ENCODE peak calls at places on chromosomes 4 and X, in five cellular contexts. S is stimulated activated CD4-positive, alpha-beta T cell treated with anti-CD3 and anti-CD28 coated beads, TNF-alpha, amount 100 ng/mL, for 4 hours; T is COLO829; H is endothelial cell; D is fibroblast of mammary gland. M is an unnamed sample.

GRCh38 chr4:37685726-37686372 is 327 bp downstream of the RELL1 start:
- DNase-seq in S (peak; percentile 23), T (no peak), H (peak; percentile 61), D (no peak), M (no peak)

GRCh38 chr4:185513489-185514181 is 21.7 kb downstream of the PDLIM3 start:
- DNase-seq in S (no peak), T (no peak), H (peak; percentile 9), D (peak; percentile 46), M (no peak)

GRCh38 chr4:93810340-93810992 is 18.1 kb upstream of the ATOH1 start:
- DNase-seq in S (no peak), T (no peak), H (no peak), D (no peak), M (no peak)

GRCh38 chr4:13980317-13980716 is 352.8 kb upstream of the BOD1L1 start:
- DNase-seq in S (no peak), T (peak; percentile 87), H (no peak), D (peak; percentile 99), M (no peak)

GRCh38 chr4:19319607-19320006 is 932.1 kb upstream of the SLIT2 start:
- DNase-seq in S (no peak), T (no peak), H (no peak), D (no peak), M (no peak)

GRCh38 chr4:31455612-31456011 is 735.4 kb downstream of the PCDH7 start:
- DNase-seq in S (no peak), T (no peak), H (no peak), D (no peak), M (no peak)

GRCh38 chrX:107723501-107723900 is 52.1 kb downstream of the TSC22D3 start:
- DNase-seq in S (no peak), T (no peak), H (no peak), D (no peak), M (no peak)

GRCh38 chr4:168076989-168077725 is 15.2 kb upstream of the ANXA10 start:
- DNase-seq in S (no peak), T (peak; percentile 68), H (peak; percentile 80), D (peak; percentile 76), M (peak; percentile 80)

GRCh38 chr4:128477540-128477939 is 189.9 kb upstream of the PGRMC2 start:
- DNase-seq in S (no peak), T (no peak), H (no peak), D (no peak), M (no peak)

GRCh38 chr4:142091691-142092182 is 455.4 kb downstream of the IL15 start:
- DNase-seq in S (no peak), T (no peak), H (no peak), D (peak; percentile 100), M (no peak)

GRCh38 chrX:47500541-47500940 is 17.5 kb upstream of the ZNF41 start:
- DNase-seq in S (no peak), T (no peak), H (no peak), D (peak; percentile 43), M (no peak)

GRCh38 chr4:169791527-169792156 is 33.9 kb upstream of the HPF1 start:
- DNase-seq in S (no peak), T (peak; percentile 62), H (peak; percentile 64), D (peak; percentile 70), M (peak; percentile 75)

GRCh38 chr4:150482581-150482980 is 99.4 kb upstream of the MAB21L2 start:
- DNase-seq in S (no peak), T (no peak), H (no peak), D (no peak), M (no peak)

GRCh38 chr4:27308379-27308778 is 447.7 kb downstream of the STIM2 start:
- DNase-seq in S (no peak), T (no peak), H (no peak), D (no peak), M (no peak)

GRCh38 chr4:114563536-114564315 is 34.9 kb upstream of the UGT8 start:
- DNase-seq in S (no peak), T (peak; percentile 79), H (no peak), D (no peak), M (no peak)

GRCh38 chr4:146478009-146478408 is 43.7 kb downstream of the SLC10A7 start:
- DNase-seq in S (no peak), T (no peak), H (no peak), D (no peak), M (no peak)

GRCh38 chr4:168621806-168622589 is 125.1 kb downstream of the PALLD start:
- DNase-seq in S (no peak), T (no peak), H (no peak), D (peak; percentile 79), M (no peak)

GRCh38 chr4:128277856-128278255 is 9.8 kb downstream of the PGRMC2 start:
- DNase-seq in S (no peak), T (no peak), H (no peak), D (no peak), M (no peak)

GRCh38 chr4:164904336-164904735 is 27.4 kb downstream of the APELA start:
- DNase-seq in S (no peak), T (no peak), H (no peak), D (no peak), M (no peak)

GRCh38 chr4:146032234-146032860 is 93.7 kb upstream of the ZNF827 start:
- DNase-seq in S (no peak), T (no peak), H (no peak), D (no peak), M (no peak)

GRCh38 chr4:82891728-82892466 is 944 bp upstream of the SEC31A start:
- DNase-seq in S (no peak), T (no peak), H (no peak), D (peak; percentile 37), M (no peak)

GRCh38 chr4:41814565-41814964 is 66.0 kb upstream of the PHOX2B start:
- DNase-seq in S (no peak), T (peak; percentile 13), H (peak; percentile 31), D (no peak), M (peak; percentile 47)

M was measured in nephron progenitor cell.